ENCODE peak calls at places on chromosome 6, in eight cellular contexts. E is GM23248, X is SK-N-SH, W is endothelial cell of umbilical vein, U is astrocyte, Q is fibroblast of lung, N is OCI-LY7, V is mammary epithelial cell. Z is an unnamed sample. For H4K20me1, the result is how much of the 10 kb centered on the place peaks cover.

GRCh38 chr6:164753517-164753916 is 555.9 kb downstream of the C6orf118 start:
- DNase-seq in X (no peak), Q (no peak), U (peak), V (peak), E (peak), W (no peak), N (no peak), Z (no peak)

GRCh38 chr6:79543886-79544285 is 6.7 kb upstream of the LCA5 start:
- DNase-seq in Q (no peak), X (no peak), N (peak), V (no peak), W (no peak), U (no peak), E (no peak), Z (no peak)

GRCh38 chr6:84340422-84340821 is 113.0 kb upstream of the CEP162 start:
- DNase-seq in E (no peak), W (no peak), Q (no peak), X (no peak), N (no peak), U (no peak), V (no peak), Z (no peak)

GRCh38 chr6:101232946-101233345 is 160.6 kb upstream of the GRIK2 start:
- DNase-seq in N (no peak), X (no peak), E (no peak), Q (no peak), U (no peak), V (no peak), W (no peak), Z (no peak)

GRCh38 chr6:46138281-46138680 is 8.5 kb downstream of the ENPP4 start:
- DNase-seq in N (peak), E (no peak), V (no peak), X (no peak), W (no peak), Q (no peak), U (no peak), Z (no peak)

GRCh38 chr6:51398064-51398740 is 579.5 kb downstream of the TFAP2B start:
- DNase-seq in Q (no peak), E (peak), V (peak), W (no peak), X (no peak), N (no peak), U (peak), Z (no peak)

GRCh38 chr6:75208564-75209431 is 2.9 kb upstream of the COL12A1 start:
- DNase-seq in E (peak), V (peak), Q (peak), N (peak), W (peak), X (peak), U (peak), Z (peak)

GRCh38 chr6:105994522-105995402 is 91.4 kb upstream of the PRDM1 start:
- DNase-seq in X (peak), V (peak), W (peak), U (peak), N (peak), E (peak), Q (peak), Z (no peak)

GRCh38 chr6:90347411-90347841 is 50.8 kb upstream of the BACH2 start:
- DNase-seq in E (peak), W (no peak), N (no peak), U (no peak), Q (no peak), X (no peak), V (peak), Z (no peak)

GRCh38 chr6:112562348-112563220 is 215.5 kb downstream of the RFPL4B start:
- DNase-seq in W (no peak), N (no peak), X (no peak), V (no peak), Q (peak), U (peak), E (peak), Z (no peak)

GRCh38 chr6:35727206-35727934 is 9.5 kb upstream of the ARMC12 start:
- DNase-seq in W (peak), N (peak), E (peak), Q (peak), X (peak), V (peak), U (peak), Z (peak)

GRCh38 chr6:82711992-82712788 is 348.6 kb downstream of the TPBG start:
- DNase-seq in V (no peak), Q (no peak), U (peak), W (no peak), N (no peak), X (no peak), E (peak), Z (no peak)

GRCh38 chr6:30542404-30542725 is 13.9 kb downstream of the GNL1 start:
- DNase-seq in U (no peak), X (no peak), N (peak), W (peak), Q (no peak), V (no peak), E (no peak), Z (peak)

GRCh38 chr6:36963451-36964290 is 9.1 kb downstream of the PI16 start:
- DNase-seq in V (no peak), N (peak), W (no peak), U (no peak), X (no peak), E (no peak), Q (no peak), Z (peak)

GRCh38 chr6:169115632-169116031 is 138.0 kb downstream of the THBS2 start:
- DNase-seq in Q (peak), W (no peak), V (no peak), X (no peak), U (no peak), N (no peak), E (no peak), Z (no peak)

GRCh38 chr6:165571068-165571682 is 91.9 kb downstream of the PDE10A start:
- DNase-seq in X (no peak), N (no peak), V (no peak), E (no peak), Q (peak), U (peak), W (no peak), Z (no peak)

GRCh38 chr6:81589465-81590313 is 162.8 kb downstream of the TENT5A start:
- DNase-seq in U (no peak), W (no peak), V (no peak), E (no peak), X (no peak), N (no peak), Q (no peak), Z (no peak)

GRCh38 chr6:28974505-28974904 is 30.6 kb downstream of the ZNF311 start:
- DNase-seq in W (no peak), Q (no peak), V (no peak), X (no peak), N (no peak), U (no peak), E (no peak), Z (no peak)

GRCh38 chr6:34243901-34244884 is 4.6 kb downstream of the SMIM29 start:
- DNase-seq in E (peak), X (peak), W (peak), Q (peak), N (peak), U (peak), V (peak), Z (no peak)

GRCh38 chr6:141403827-141404226 is 728.9 kb upstream of the GJE1 start:
- DNase-seq in U (no peak), Q (peak), E (peak), V (peak), X (no peak), W (no peak), N (no peak), Z (no peak)

GRCh38 chr6:124040655-124041054 is 237.0 kb downstream of the NKAIN2 start:
- DNase-seq in N (no peak), Q (no peak), X (no peak), W (peak), E (no peak), V (no peak), U (no peak), Z (no peak)

GRCh38 chr6:115613488-115613887 is 447.2 kb downstream of the FRK start:
- DNase-seq in Q (peak), E (peak), V (no peak), W (no peak), U (peak), N (no peak), X (no peak), Z (no peak)

GRCh38 chr6:114581293-114581692 is 238.5 kb upstream of the HS3ST5 start:
- DNase-seq in E (no peak), U (no peak), X (no peak), W (no peak), V (no peak), N (no peak), Q (no peak), Z (no peak)

GRCh38 chr6:35363293-35363750 is 21.0 kb downstream of the PPARD start:
- DNase-seq in U (peak), X (peak), Q (peak), W (no peak), E (peak), V (no peak), N (no peak), Z (peak)

GRCh38 chr6:52161689-52162438 is 24.3 kb upstream of the IL17A start:
- DNase-seq in Q (no peak), V (no peak), X (no peak), E (no peak), U (no peak), W (no peak), N (no peak), Z (no peak)

GRCh38 chr6:103570431-103570830 is 1289.3 kb downstream of the HACE1 start:
- DNase-seq in E (no peak), X (no peak), V (no peak), Q (no peak), U (no peak), W (no peak), N (no peak), Z (no peak)

GRCh38 chr6:111615916-111616612 is 10.4 kb upstream of the TRAF3IP2 start:
- DNase-seq in W (no peak), U (no peak), V (peak), N (no peak), E (no peak), Q (no peak), X (no peak), Z (peak)

GRCh38 chr6:46719099-46719498 is 16.1 kb downstream of the PLA2G7 start:
- DNase-seq in X (no peak), U (peak), N (no peak), Q (peak), W (no peak), V (peak), E (peak), Z (no peak)

GRCh38 chr6:3414704-3415453 is 42.0 kb downstream of the SLC22A23 start:
- DNase-seq in V (peak), Q (no peak), N (no peak), W (no peak), U (peak), E (no peak), X (no peak), Z (no peak)

GRCh38 chr6:70254784-70255183 is 48.1 kb downstream of the COL9A1 start:
- DNase-seq in X (no peak), E (no peak), V (no peak), U (no peak), Q (no peak), W (no peak), N (no peak), Z (no peak)

GRCh38 chr6:7909323-7910276 is 988 bp downstream of the TXNDC5 start:
- DNase-seq in X (peak), V (peak), N (peak), Q (peak), E (peak), W (peak), U (peak), Z (peak)

GRCh38 chr6:16118825-16119224 is 10.1 kb upstream of the MYLIP start:
- DNase-seq in E (no peak), N (no peak), W (no peak), V (no peak), U (no peak), X (no peak), Q (no peak), Z (no peak)

GRCh38 chr6:107644513-107644912 is 154.6 kb downstream of the SOBP start:
- DNase-seq in W (no peak), U (no peak), Q (peak), N (no peak), X (no peak), E (peak), V (no peak), Z (no peak)

GRCh38 chr6:107647439-107647948 is 157.6 kb downstream of the SOBP start:
- DNase-seq in E (no peak), W (no peak), Q (no peak), N (no peak), V (no peak), X (no peak), U (no peak), Z (no peak)

GRCh38 chr6:107646176-107646575 is 156.3 kb downstream of the SOBP start:
- DNase-seq in V (no peak), N (no peak), E (peak), W (peak), U (no peak), Q (peak), X (no peak), Z (no peak)

GRCh38 chr6:107646776-107647438 is 157.0 kb downstream of the SOBP start:
- DNase-seq in X (no peak), W (no peak), U (no peak), Q (no peak), N (no peak), V (no peak), E (no peak), Z (no peak)

GRCh38 chr6:107645740-107646139 is 155.8 kb downstream of the SOBP start:
- DNase-seq in N (no peak), E (no peak), X (no peak), W (no peak), U (no peak), V (no peak), Q (no peak), Z (no peak)
- H4K20me1 ChIP-seq in N (under half), E (under half), X (under half), W (under half), U (under half), V (under half), Q (under half), Z (under half)

DNA sequence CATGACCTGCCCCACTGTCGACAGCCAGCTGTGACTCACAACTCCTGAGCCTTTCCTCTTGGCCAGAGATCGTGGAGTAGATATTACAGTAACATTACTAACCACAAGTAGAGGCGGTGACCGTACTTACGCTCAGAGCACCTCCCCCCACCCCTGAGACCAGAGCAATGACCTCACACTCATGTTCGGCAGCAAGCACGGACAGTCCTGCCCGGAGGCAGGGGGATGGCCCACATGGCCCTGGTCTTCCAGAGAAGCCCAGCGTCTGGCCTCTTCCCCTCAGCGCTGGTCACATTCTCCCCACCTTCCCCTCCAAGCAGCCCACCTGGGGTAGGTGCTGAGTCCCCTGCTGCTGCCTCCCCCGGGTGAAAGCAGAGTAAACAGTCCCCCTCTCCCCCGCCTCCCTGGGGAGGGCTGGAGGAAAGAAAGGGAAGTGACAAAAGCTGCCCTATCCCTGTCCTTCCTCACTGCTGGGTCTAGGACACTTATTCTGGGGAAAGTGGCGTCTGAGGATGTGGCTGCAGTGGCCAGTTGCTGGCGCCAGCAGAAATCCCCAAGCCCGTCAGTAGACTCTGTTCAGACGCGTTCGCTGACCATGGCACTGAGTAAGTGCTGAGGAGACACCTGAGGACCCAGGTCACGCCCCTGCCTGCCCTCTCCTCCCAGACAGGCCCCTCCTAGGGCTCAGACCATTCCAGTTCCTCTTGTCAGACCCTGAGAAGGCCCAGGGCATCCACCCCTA is 68.5 kb downstream of the MRPL14 start:
- DNase-seq in E (peak), U (peak), Q (peak), X (peak), N (no peak), V (peak), W (peak), Z (no peak)
- H3K4me3 ChIP-seq in E (no peak), U (no peak), Q (no peak), X (no peak), N (no peak), V (no peak), W (no peak), Z (no peak)

GRCh38 chr6:122803056-122803695 is 14.1 kb downstream of the SMPDL3A start:
- DNase-seq in V (no peak), X (no peak), U (peak), Q (peak), N (no peak), W (no peak), E (peak), Z (no peak)

GRCh38 chr6:122809001-122809400 is 19.9 kb downstream of the SMPDL3A start:
- DNase-seq in Q (peak), N (no peak), V (no peak), W (no peak), X (no peak), E (no peak), U (no peak), Z (no peak)

GRCh38 chr6:122808121-122808885 is 19.2 kb downstream of the SMPDL3A start:
- DNase-seq in N (no peak), U (no peak), W (no peak), X (no peak), Q (no peak), E (no peak), V (no peak), Z (no peak)

GRCh38 chr6:122804962-122805499 is 16.0 kb downstream of the SMPDL3A start:
- DNase-seq in W (no peak), V (no peak), X (no peak), N (no peak), E (no peak), Q (peak), U (no peak), Z (no peak)

DNA sequence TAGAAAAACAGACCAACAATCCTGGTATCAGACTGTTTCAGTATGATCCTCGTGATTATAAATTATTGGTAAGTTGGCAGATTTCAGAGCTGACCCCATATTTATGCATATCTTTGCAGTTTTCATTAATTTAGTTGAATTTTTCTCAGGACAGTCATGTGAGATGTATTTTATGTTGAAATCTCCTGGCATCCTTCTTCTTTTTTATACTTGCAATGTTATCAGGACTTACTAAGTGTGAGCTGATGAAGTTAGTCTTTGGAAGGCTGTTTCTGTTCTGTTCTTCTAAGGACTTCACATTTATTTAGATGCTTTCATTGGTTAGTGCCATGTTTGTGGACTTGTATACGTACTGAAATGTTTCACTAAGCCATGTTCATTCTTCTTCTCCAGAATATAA is 17.2 kb downstream of the SMPDL3A start:
- DNase-seq in V (no peak), N (no peak), E (peak), Q (peak), X (no peak), U (no peak), W (no peak), Z (no peak)
- H3K27ac ChIP-seq in V (no peak), N (no peak), E (no peak), Q (no peak), X (no peak), U (no peak), W (no peak), Z (no peak)

GRCh38 chr6:18260448-18261106 is 3.8 kb downstream of the DEK start:
- DNase-seq in E (peak), N (peak), W (no peak), X (no peak), U (peak), V (peak), Q (peak), Z (peak)
- H4K20me1 ChIP-seq in E (under half), N (under half), W (under half), X (half or more), U (under half), V (under half), Q (under half), Z (under half)

GRCh38 chr6:139161169-139161568 is 26.3 kb downstream of the HECA start:
- DNase-seq in W (no peak), V (peak), E (peak), N (no peak), U (peak), X (no peak), Q (peak), Z (no peak)
- H3K4me3 ChIP-seq in W (no peak), V (no peak), E (no peak), N (no peak), U (no peak), X (no peak), Q (no peak), Z (no peak)

GRCh38 chr6:108594640-108595039 is 33.9 kb downstream of the FOXO3 start:
- DNase-seq in W (no peak), E (no peak), V (no peak), X (no peak), U (no peak), N (no peak), Q (no peak), Z (no peak)
- H3K27ac ChIP-seq in W (no peak), E (no peak), V (no peak), X (no peak), U (no peak), N (no peak), Q (no peak), Z (no peak)

GRCh38 chr6:38131527-38131965 is 312.0 kb downstream of the ZFAND3 start:
- DNase-seq in V (peak), X (no peak), W (no peak), E (peak), U (peak), Q (peak), N (no peak), Z (no peak)
- H4K20me1 ChIP-seq in V (under half), X (half or more), W (under half), E (under half), U (half or more), Q (under half), N (under half), Z (under half)

GRCh38 chr6:149852881-149853280 is 11.3 kb downstream of the LRP11 start:
- DNase-seq in E (no peak), Q (no peak), W (peak), U (no peak), V (no peak), N (no peak), X (no peak), Z (no peak)

GRCh38 chr6:149855040-149855654 is 9.0 kb downstream of the LRP11 start:
- DNase-seq in N (no peak), U (peak), Q (peak), W (peak), X (no peak), E (peak), V (peak), Z (no peak)

GRCh38 chr6:149856256-149856994 is 7.7 kb downstream of the LRP11 start:
- DNase-seq in X (no peak), E (peak), U (peak), V (no peak), N (no peak), Q (no peak), W (peak), Z (no peak)

GRCh38 chr6:149855741-149856140 is 8.4 kb downstream of the LRP11 start:
- DNase-seq in N (no peak), E (no peak), U (no peak), Q (no peak), V (no peak), W (peak), X (no peak), Z (no peak)

GRCh38 chr6:149854532-149854931 is 9.6 kb downstream of the LRP11 start:
- DNase-seq in V (peak), U (no peak), X (no peak), E (peak), N (no peak), Q (no peak), W (no peak), Z (no peak)
- H3K4me3 ChIP-seq in V (no peak), U (peak), X (no peak), E (peak), N (no peak), Q (no peak), W (no peak), Z (no peak)

GRCh38 chr6:156808287-156808686 is 31.1 kb downstream of the ARID1B start:
- DNase-seq in E (peak), V (no peak), N (peak), Q (peak), X (no peak), W (peak), U (peak), Z (peak)
- H3K27ac ChIP-seq in E (no peak), V (no peak), N (peak), Q (no peak), X (peak), W (no peak), U (no peak), Z (peak)

GRCh38 chr6:170312876-170313275 is 6.3 kb downstream of the FAM120B start:
- DNase-seq in U (no peak), V (no peak), X (no peak), Q (no peak), E (no peak), W (no peak), N (no peak), Z (no peak)
- H4K20me1 ChIP-seq in U (half or more), V (under half), X (half or more), Q (under half), E (under half), W (under half), N (under half), Z (under half)